ENCODE peak calls at places on chromosome 21, in ten cellular contexts. One of them, this sample, is unnamed.

GRCh38 chr21:38925923-38926322 is 120.2 kb downstream of the ETS2 start:
- DNase-seq in B cell: no peak
- DNase-seq in OCI-LY7: no peak
- DNase-seq in BJ: peak
- DNase-seq in PC-9: peak
- DNase-seq in lung: peak
- DNase-seq in heart right ventricle: peak
- DNase-seq in astrocyte of the spinal cord: peak
- DNase-seq in neural crest cell: no peak
- DNase-seq in fibroblast of lung: peak
- DNase-seq in this sample: peak

GRCh38 chr21:39327727-39328126 is 14.3 kb upstream of the BRWD1 start:
- DNase-seq in OCI-LY7: no peak
- DNase-seq in lung: no peak
- DNase-seq in neural crest cell: no peak
- DNase-seq in B cell: no peak
- DNase-seq in astrocyte of the spinal cord: no peak
- DNase-seq in fibroblast of lung: no peak
- DNase-seq in heart right ventricle: no peak
- DNase-seq in PC-9: no peak
- DNase-seq in BJ: no peak
- DNase-seq in this sample: no peak

GRCh38 chr21:17613242-17613676 is 558 bp upstream of the BTG3 start:
- DNase-seq in BJ: no peak
- DNase-seq in heart right ventricle: no peak
- DNase-seq in fibroblast of lung: peak
- DNase-seq in PC-9: no peak
- DNase-seq in lung: peak
- DNase-seq in OCI-LY7: peak
- DNase-seq in B cell: no peak
- DNase-seq in neural crest cell: no peak
- DNase-seq in astrocyte of the spinal cord: peak
- DNase-seq in this sample: peak

GRCh38 chr21:31710586-31710985 is 21.3 kb downstream of the SCAF4 start:
- DNase-seq in OCI-LY7: no peak
- DNase-seq in neural crest cell: no peak
- DNase-seq in lung: no peak
- DNase-seq in heart right ventricle: no peak
- DNase-seq in fibroblast of lung: peak
- DNase-seq in BJ: peak
- DNase-seq in PC-9: no peak
- DNase-seq in B cell: no peak
- DNase-seq in astrocyte of the spinal cord: peak
- DNase-seq in this sample: no peak

GRCh38 chr21:35400233-35400939 is 351.3 kb upstream of the RUNX1 start:
- DNase-seq in B cell: peak
- DNase-seq in OCI-LY7: peak
- DNase-seq in astrocyte of the spinal cord: peak
- DNase-seq in neural crest cell: no peak
- DNase-seq in heart right ventricle: peak
- DNase-seq in PC-9: peak
- DNase-seq in BJ: no peak
- DNase-seq in fibroblast of lung: peak
- DNase-seq in lung: no peak
- DNase-seq in this sample: no peak

GRCh38 chr21:45595574-45596295 is 47.8 kb upstream of the PCBP3 start:
- DNase-seq in PC-9: no peak
- DNase-seq in astrocyte of the spinal cord: no peak
- DNase-seq in lung: no peak
- DNase-seq in heart right ventricle: no peak
- DNase-seq in B cell: no peak
- DNase-seq in OCI-LY7: no peak
- DNase-seq in fibroblast of lung: no peak
- DNase-seq in BJ: no peak
- DNase-seq in neural crest cell: no peak
- DNase-seq in this sample: no peak

GRCh38 chr21:44418108-44418875 is 37.0 kb upstream of the LRRC3 start:
- DNase-seq in fibroblast of lung: no peak
- DNase-seq in BJ: no peak
- DNase-seq in PC-9: no peak
- DNase-seq in neural crest cell: no peak
- DNase-seq in lung: no peak
- DNase-seq in B cell: no peak
- DNase-seq in astrocyte of the spinal cord: no peak
- DNase-seq in OCI-LY7: no peak
- DNase-seq in heart right ventricle: no peak
- DNase-seq in this sample: peak

GRCh38 chr21:34812510-34813265 is 143.9 kb downstream of the CLIC6 start:
- DNase-seq in fibroblast of lung: peak
- DNase-seq in neural crest cell: no peak
- DNase-seq in PC-9: peak
- DNase-seq in lung: no peak
- DNase-seq in BJ: peak
- DNase-seq in astrocyte of the spinal cord: peak
- DNase-seq in B cell: no peak
- DNase-seq in heart right ventricle: no peak
- DNase-seq in OCI-LY7: no peak
- DNase-seq in this sample: no peak

GRCh38 chr21:32958288-32958992 is 67.3 kb upstream of the OLIG2 start:
- DNase-seq in BJ: no peak
- DNase-seq in heart right ventricle: no peak
- DNase-seq in astrocyte of the spinal cord: no peak
- DNase-seq in PC-9: no peak
- DNase-seq in OCI-LY7: no peak
- DNase-seq in B cell: no peak
- DNase-seq in lung: no peak
- DNase-seq in neural crest cell: no peak
- DNase-seq in fibroblast of lung: no peak
- DNase-seq in this sample: no peak

GRCh38 chr21:25191141-25191540 is 416.1 kb downstream of the MRPL39 start:
- DNase-seq in PC-9: no peak
- DNase-seq in neural crest cell: no peak
- DNase-seq in lung: no peak
- DNase-seq in BJ: no peak
- DNase-seq in heart right ventricle: no peak
- DNase-seq in OCI-LY7: no peak
- DNase-seq in fibroblast of lung: no peak
- DNase-seq in astrocyte of the spinal cord: no peak
- DNase-seq in B cell: no peak
- DNase-seq in this sample: no peak

GRCh38 chr21:25639922-25640670 is 1.0 kb downstream of the JAM2 start:
- DNase-seq in OCI-LY7: peak
- DNase-seq in PC-9: no peak
- DNase-seq in neural crest cell: peak
- DNase-seq in fibroblast of lung: no peak
- DNase-seq in B cell: peak
- DNase-seq in astrocyte of the spinal cord: peak
- DNase-seq in lung: no peak
- DNase-seq in heart right ventricle: peak
- DNase-seq in BJ: no peak
- DNase-seq in this sample: no peak

GRCh38 chr21:33071878-33072306 is 2.0 kb downstream of the OLIG1 start:
- DNase-seq in BJ: no peak
- DNase-seq in lung: no peak
- DNase-seq in OCI-LY7: no peak
- DNase-seq in astrocyte of the spinal cord: peak
- DNase-seq in B cell: no peak
- DNase-seq in fibroblast of lung: peak
- DNase-seq in neural crest cell: no peak
- DNase-seq in heart right ventricle: no peak
- DNase-seq in PC-9: no peak
- DNase-seq in this sample: no peak

GRCh38 chr21:40054403-40054802 is 187.2 kb downstream of the PCP4 start:
- DNase-seq in lung: peak
- DNase-seq in B cell: no peak
- DNase-seq in BJ: no peak
- DNase-seq in fibroblast of lung: no peak
- DNase-seq in PC-9: no peak
- DNase-seq in astrocyte of the spinal cord: peak
- DNase-seq in OCI-LY7: no peak
- DNase-seq in heart right ventricle: peak
- DNase-seq in neural crest cell: no peak
- DNase-seq in this sample: peak

GRCh38 chr21:34815831-34816700 is 147.3 kb downstream of the CLIC6 start:
- DNase-seq in heart right ventricle: no peak
- DNase-seq in fibroblast of lung: no peak
- DNase-seq in B cell: no peak
- DNase-seq in OCI-LY7: no peak
- DNase-seq in astrocyte of the spinal cord: no peak
- DNase-seq in neural crest cell: no peak
- DNase-seq in PC-9: no peak
- DNase-seq in BJ: no peak
- DNase-seq in lung: no peak
- DNase-seq in this sample: no peak

GRCh38 chr21:14550200-14550599 is 4.1 kb upstream of the SAMSN1 start:
- DNase-seq in lung: no peak
- DNase-seq in PC-9: no peak
- DNase-seq in BJ: no peak
- DNase-seq in astrocyte of the spinal cord: no peak
- DNase-seq in OCI-LY7: no peak
- DNase-seq in B cell: no peak
- DNase-seq in heart right ventricle: no peak
- DNase-seq in fibroblast of lung: no peak
- DNase-seq in neural crest cell: no peak
- DNase-seq in this sample: no peak

GRCh38 chr21:32320059-32320458 is 21.4 kb downstream of the MRAP start:
- DNase-seq in OCI-LY7: no peak
- DNase-seq in B cell: no peak
- DNase-seq in BJ: no peak
- DNase-seq in PC-9: no peak
- DNase-seq in astrocyte of the spinal cord: no peak
- DNase-seq in neural crest cell: no peak
- DNase-seq in fibroblast of lung: no peak
- DNase-seq in lung: no peak
- DNase-seq in heart right ventricle: no peak
- DNase-seq in this sample: no peak

GRCh38 chr21:20649231-20649630 is 349.0 kb upstream of the NCAM2 start:
- DNase-seq in BJ: no peak
- DNase-seq in neural crest cell: no peak
- DNase-seq in PC-9: no peak
- DNase-seq in astrocyte of the spinal cord: no peak
- DNase-seq in fibroblast of lung: no peak
- DNase-seq in OCI-LY7: no peak
- DNase-seq in heart right ventricle: no peak
- DNase-seq in lung: no peak
- DNase-seq in B cell: no peak
- DNase-seq in this sample: no peak
- TF ChIP-seq CTCF in BJ: no peak
- TF ChIP-seq CTCF in neural crest cell: no peak
- TF ChIP-seq CTCF in PC-9: no peak
- TF ChIP-seq CTCF in astrocyte of the spinal cord: no peak
- TF ChIP-seq CTCF in fibroblast of lung: no peak
- TF ChIP-seq CTCF in OCI-LY7: no peak
- TF ChIP-seq CTCF in heart right ventricle: no peak
- TF ChIP-seq CTCF in lung: no peak
- TF ChIP-seq CTCF in B cell: no peak
- TF ChIP-seq CTCF in this sample: no peak

DNA sequence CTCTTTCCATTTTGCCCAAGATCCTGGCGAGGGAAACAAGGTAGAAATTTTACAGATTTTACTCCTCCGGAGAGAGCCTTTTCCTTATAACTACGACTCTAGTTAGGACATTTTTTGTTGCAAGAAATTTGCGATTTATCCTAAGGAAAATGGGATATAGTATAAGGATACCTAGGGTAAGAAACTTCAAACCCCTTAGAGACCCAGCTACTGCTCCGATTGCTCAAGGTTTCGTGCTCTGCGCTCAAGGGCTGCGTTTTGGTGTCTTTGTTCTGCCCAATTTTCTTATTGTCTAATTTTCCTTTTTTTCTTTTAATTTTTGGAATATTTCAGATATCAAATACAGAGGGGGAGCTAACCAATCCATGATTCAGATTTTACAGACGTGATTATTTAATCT is 1.5 kb downstream of the TTC3 start:
- DNase-seq in lung: no peak
- DNase-seq in fibroblast of lung: no peak
- DNase-seq in PC-9: no peak
- DNase-seq in BJ: no peak
- DNase-seq in heart right ventricle: no peak
- DNase-seq in neural crest cell: no peak
- DNase-seq in astrocyte of the spinal cord: no peak
- DNase-seq in B cell: no peak
- DNase-seq in OCI-LY7: no peak
- DNase-seq in this sample: no peak
- TF ChIP-seq CTCF in lung: no peak
- TF ChIP-seq CTCF in fibroblast of lung: no peak
- TF ChIP-seq CTCF in PC-9: no peak
- TF ChIP-seq CTCF in BJ: no peak
- TF ChIP-seq CTCF in heart right ventricle: no peak
- TF ChIP-seq CTCF in neural crest cell: no peak
- TF ChIP-seq CTCF in astrocyte of the spinal cord: no peak
- TF ChIP-seq CTCF in B cell: no peak
- TF ChIP-seq CTCF in OCI-LY7: no peak
- TF ChIP-seq CTCF in this sample: no peak

DNA sequence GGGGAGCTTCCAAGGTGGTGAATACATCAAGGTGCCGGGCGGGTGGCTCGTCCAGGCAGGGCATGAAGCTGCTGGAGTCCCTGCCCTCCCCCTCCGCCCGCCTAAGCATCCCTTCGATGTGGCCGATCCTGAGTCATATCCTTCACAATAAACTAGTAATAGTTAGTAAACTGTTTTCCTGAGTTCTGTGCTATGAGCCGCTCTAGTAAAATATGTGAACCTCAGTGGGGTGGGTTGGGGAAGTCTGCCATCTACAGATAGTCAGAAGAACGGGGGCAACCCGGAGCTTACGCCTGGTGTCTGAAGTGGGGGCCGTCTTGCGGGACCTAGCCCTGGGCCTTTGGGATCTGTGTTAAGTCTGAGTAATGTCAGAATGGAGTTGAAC is 21.6 kb downstream of the C2CD2 start:
- DNase-seq in B cell: peak
- DNase-seq in BJ: peak
- DNase-seq in astrocyte of the spinal cord: peak
- DNase-seq in PC-9: no peak
- DNase-seq in OCI-LY7: no peak
- DNase-seq in heart right ventricle: no peak
- DNase-seq in lung: no peak
- DNase-seq in fibroblast of lung: peak
- DNase-seq in neural crest cell: no peak
- DNase-seq in this sample: no peak
- TF ChIP-seq CTCF in B cell: peak
- TF ChIP-seq CTCF in BJ: peak
- TF ChIP-seq CTCF in astrocyte of the spinal cord: peak
- TF ChIP-seq CTCF in PC-9: no peak
- TF ChIP-seq CTCF in OCI-LY7: peak
- TF ChIP-seq CTCF in heart right ventricle: no peak
- TF ChIP-seq CTCF in lung: no peak
- TF ChIP-seq CTCF in fibroblast of lung: no peak
- TF ChIP-seq CTCF in neural crest cell: no peak
- TF ChIP-seq CTCF in this sample: no peak

DNA sequence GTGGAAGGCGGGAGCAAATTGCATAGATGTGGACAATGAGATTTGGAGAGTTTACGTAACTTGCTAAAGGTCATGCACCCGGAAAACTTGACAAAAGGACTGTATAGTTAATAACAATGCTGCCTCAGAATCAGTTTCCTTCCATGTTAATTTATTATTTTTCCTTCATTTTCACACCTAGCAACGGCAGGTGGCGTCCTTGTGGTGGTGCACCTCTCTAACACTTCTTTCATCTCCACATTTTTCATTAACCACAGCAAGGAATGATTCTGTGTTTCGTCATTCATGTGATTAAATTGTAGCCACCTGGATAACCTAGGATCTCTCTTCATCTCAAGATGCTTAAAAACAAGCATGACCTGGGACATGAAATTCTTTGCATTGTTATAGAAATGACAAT is 2133.0 kb downstream of the NCAM2 start:
- DNase-seq in PC-9: no peak
- DNase-seq in fibroblast of lung: no peak
- DNase-seq in OCI-LY7: no peak
- DNase-seq in B cell: no peak
- DNase-seq in astrocyte of the spinal cord: no peak
- DNase-seq in neural crest cell: no peak
- DNase-seq in heart right ventricle: no peak
- DNase-seq in lung: no peak
- DNase-seq in BJ: no peak
- DNase-seq in this sample: no peak
- TF ChIP-seq CTCF in PC-9: peak
- TF ChIP-seq CTCF in fibroblast of lung: no peak
- TF ChIP-seq CTCF in OCI-LY7: peak
- TF ChIP-seq CTCF in B cell: no peak
- TF ChIP-seq CTCF in astrocyte of the spinal cord: no peak
- TF ChIP-seq CTCF in neural crest cell: peak
- TF ChIP-seq CTCF in heart right ventricle: no peak
- TF ChIP-seq CTCF in lung: no peak
- TF ChIP-seq CTCF in BJ: no peak
- TF ChIP-seq CTCF in this sample: no peak